ENCODE peak calls at places on chromosomes 7 and 10, in six cellular contexts. W is activated CD8-positive, alpha-beta memory T cell treated with anti-CD3 and anti-CD28 coated beads, Interleukin-2, amount 50 U/mL, for 4 hours; B is skeletal muscle cell; Q is activated T-helper 9 cell treated with anti-CD3 and anti-CD28 coated beads, Interleukin-2, amount 50 U/mL, for 16 hours; L is activated CD4-positive, alpha-beta T cell treated with anti-CD3 and anti-CD28 coated beads, Interleukin-2, amount 10 ng/mL, durations not matched to agents 7 days and 5 days; H is stimulated activated CD4-positive, alpha-beta T cell treated with anti-CD3 and anti-CD28 coated beads, TNF-alpha, amount 100 ng/mL, for 4 hours. A is an unnamed sample.

GRCh38 chr7:155466814-155467675 is 9.1 kb downstream of the EN2 start:
- DNase-seq in H (no peak), L (peak), Q (no peak), B (no peak), W (no peak), A (no peak)

GRCh38 chr10:101217450-101218281 is 11.6 kb downstream of the LBX1 start:
- DNase-seq in H (no peak), W (no peak), L (no peak), Q (no peak), B (no peak), A (no peak)

GRCh38 chr7:151087247-151088018 is 1.2 kb downstream of the AGAP3 start:
- DNase-seq in H (no peak), L (peak), W (peak), B (no peak), Q (peak), A (no peak)

GRCh38 chr10:44042075-44042770 is 342.7 kb downstream of the CXCL12 start:
- DNase-seq in L (no peak), W (no peak), H (no peak), Q (no peak), B (no peak), A (no peak)

GRCh38 chr7:135321556-135321955 is 87.9 kb downstream of the STRA8 start:
- DNase-seq in L (no peak), B (peak), Q (no peak), W (no peak), H (no peak), A (no peak)

GRCh38 chr7:138258194-138258554 is 181.9 kb downstream of the AKR1D1 start:
- DNase-seq in B (no peak), L (no peak), W (no peak), Q (no peak), H (no peak), A (no peak)

GRCh38 chr10:85651507-85651902 is 715.1 kb downstream of the GRID1 start:
- DNase-seq in W (no peak), Q (no peak), H (no peak), B (peak), L (no peak), A (no peak)

GRCh38 chr7:132991615-132992587 is 90.0 kb downstream of the CHCHD3 start:
- DNase-seq in W (no peak), L (no peak), H (no peak), B (no peak), Q (no peak), A (no peak)

GRCh38 chr7:79749851-79750250 is 296.4 kb upstream of the MAGI2 start:
- DNase-seq in W (no peak), B (no peak), H (no peak), L (no peak), Q (no peak), A (no peak)

GRCh38 chr10:20811131-20811530 is 86.0 kb downstream of the NEBL start:
- DNase-seq in B (peak), Q (no peak), L (no peak), W (no peak), H (no peak), A (no peak)

GRCh38 chr7:143381427-143382125 is 431 bp downstream of the ZYX start:
- DNase-seq in Q (no peak), W (no peak), L (no peak), B (peak), H (no peak), A (no peak)

GRCh38 chr10:123146013-123146891 is 1.7 kb upstream of the HMX2 start:
- DNase-seq in B (no peak), H (no peak), L (no peak), W (no peak), Q (no peak), A (no peak)

GRCh38 chr7:27172388-27172774 is 1.7 kb downstream of the HOXA10 start:
- DNase-seq in H (no peak), Q (no peak), B (no peak), W (peak), L (no peak), A (no peak)

GRCh38 chr10:77927343-77928256 is 1.0 kb upstream of the DLG5 start:
- DNase-seq in W (no peak), Q (no peak), H (no peak), B (no peak), L (no peak), A (no peak)